ENCODE peak calls at places on chromosomes 2 and 18, in four cellular contexts. M is posterior cingulate gyrus; I is CD8-positive, alpha-beta T cell; S is MG63. Y is an unnamed sample.

GRCh38 chr2:39529836-39530235 is 92.8 kb upstream of the MAP4K3 start:
- DNase-seq in M (no peak), I (no peak), S (no peak), Y (no peak)

GRCh38 chr18:27315001-27315400 is 129.9 kb upstream of the CHST9 start:
- DNase-seq in M (no peak), I (no peak), S (peak; percentile 44), Y (no peak)

GRCh38 chr2:55590810-55591440 is 26.5 kb downstream of the PPP4R3B start:
- DNase-seq in M (no peak), I (no peak), S (no peak), Y (no peak)

GRCh38 chr18:48887294-48887904 is 63.4 kb downstream of the SMAD7 start:
- DNase-seq in M (no peak), I (no peak), S (no peak), Y (no peak)

GRCh38 chr18:58635891-58636290 is 7.0 kb upstream of the ALPK2 start:
- DNase-seq in M (no peak), I (no peak), S (no peak), Y (no peak)

GRCh38 chr2:60046529-60046928 is 506.9 kb downstream of the BCL11A start:
- DNase-seq in M (no peak), I (no peak), S (no peak), Y (no peak)

GRCh38 chr2:210475726-210476125 is 833 bp downstream of the LANCL1 start:
- DNase-seq in M (no peak), I (no peak), S (no peak), Y (no peak)

GRCh38 chr18:79465392-79465991 is 69.8 kb downstream of the NFATC1 start:
- DNase-seq in M (peak; percentile 11), I (no peak), S (no peak), Y (no peak)

GRCh38 chr2:238994876-238995275 is 147.0 kb downstream of the TWIST2 start:
- DNase-seq in M (no peak), I (no peak), S (no peak), Y (no peak)

GRCh38 chr2:134722728-134723127 is 3.9 kb upstream of the TMEM163 start:
- DNase-seq in M (no peak), I (no peak), S (no peak), Y (no peak)

GRCh38 chr2:28558421-28558820 is 62.6 kb downstream of the PLB1 start:
- DNase-seq in M (no peak), I (no peak), S (no peak), Y (no peak)

GRCh38 chr18:8947576-8947975 is 154.9 kb upstream of the NDUFV2 start:
- DNase-seq in M (no peak), I (no peak), S (peak; percentile 55), Y (no peak)

GRCh38 chr18:3839481-3840075 is 389.6 kb downstream of the TGIF1 start:
- DNase-seq in M (peak; percentile 17), I (no peak), S (no peak), Y (no peak)

GRCh38 chr2:167253025-167253424 is 364.7 kb downstream of the XIRP2 start:
- DNase-seq in M (no peak), I (no peak), S (no peak), Y (no peak)

GRCh38 chr2:128316777-128317185 is 1.9 kb downstream of the HS6ST1 start:
- DNase-seq in M (no peak), I (no peak), S (no peak), Y (no peak)

GRCh38 chr2:159608108-159608507 is 8.2 kb downstream of the BAZ2B start:
- DNase-seq in M (no peak), I (no peak), S (no peak), Y (no peak)

GRCh38 chr2:234266952-234267351 is 216.4 kb downstream of the SPP2 start:
- DNase-seq in M (no peak), I (no peak), S (no peak), Y (no peak)

GRCh38 chr2:235746257-235746934 is 252.6 kb downstream of the AGAP1 start:
- DNase-seq in M (peak; percentile 79), I (peak; percentile 13), S (peak; percentile 34), Y (no peak)

GRCh38 chr2:188976545-188977268 is 2.5 kb downstream of the COL3A1 start:
- DNase-seq in M (no peak), I (no peak), S (peak; percentile 8), Y (no peak)

GRCh38 chr2:138415891-138416494 is 85.6 kb upstream of the SPOPL start:
- DNase-seq in M (no peak), I (no peak), S (no peak), Y (no peak)

GRCh38 chr2:53970095-53970897 is 497 bp downstream of the PSME4 start:
- DNase-seq in M (peak; percentile 12), I (peak; percentile 20), S (no peak), Y (no peak)

GRCh38 chr2:106143495-106144215 is 50.4 kb downstream of the UXS1 start:
- DNase-seq in M (no peak), I (no peak), S (no peak), Y (no peak)

GRCh38 chr2:237967463-237967871 is 653 bp downstream of the UBE2F start:
- DNase-seq in M (no peak), I (no peak), S (no peak), Y (peak; percentile 8)

GRCh38 chr18:79772108-79772864 is 25.5 kb upstream of the KCNG2 start:
- DNase-seq in M (no peak), I (no peak), S (no peak), Y (no peak)

GRCh38 chr2:8333177-8333831 is 348.6 kb upstream of the ID2 start:
- DNase-seq in M (no peak), I (no peak), S (no peak), Y (no peak)

GRCh38 chr2:240348522-240348921 is 86.9 kb upstream of the GPC1 start:
- DNase-seq in M (no peak), I (no peak), S (no peak), Y (no peak)

GRCh38 chr2:171811229-171811628 is 82.8 kb downstream of the SLC25A12 start:
- DNase-seq in M (no peak), I (no peak), S (no peak), Y (no peak)

GRCh38 chr2:197556456-197556855 is 40.6 kb downstream of the MOB4 start:
- DNase-seq in M (no peak), I (no peak), S (no peak), Y (no peak)

GRCh38 chr2:28422903-28423741 is 30.5 kb downstream of the FOSL2 start:
- DNase-seq in M (no peak), I (no peak), S (no peak), Y (no peak)

GRCh38 chr2:100141906-100142305 is 484 bp downstream of the AFF3 start:
- DNase-seq in M (no peak), I (no peak), S (no peak), Y (no peak)

GRCh38 chr2:143939976-143940375 is 579.9 kb downstream of the ZEB2 start:
- DNase-seq in M (no peak), I (no peak), S (peak; percentile 44), Y (no peak)

GRCh38 chr18:35808796-35809195 is 163.7 kb upstream of the RMP24 start:
- DNase-seq in M (no peak), I (no peak), S (no peak), Y (no peak)

GRCh38 chr18:46401486-46402115 is 255.4 kb downstream of the LOXHD1 start:
- DNase-seq in M (no peak), I (no peak), S (no peak), Y (no peak)

GRCh38 chr2:88615822-88616221 is 11.4 kb downstream of the EIF2AK3 start:
- DNase-seq in M (no peak), I (no peak), S (no peak), Y (no peak)

GRCh38 chr2:43082111-43082877 is 144.1 kb downstream of the ZFP36L2 start:
- DNase-seq in M (no peak), I (no peak), S (peak; percentile 93), Y (no peak)